ENCODE peak calls at places on chromosome 1, in five cellular contexts. One of them, this sample, is unnamed.

GRCh38 chr1:161069201-161069685 is 448 bp downstream of the ARHGAP30 start:
- DNase-seq in breast epithelium: no peak
- DNase-seq in transverse colon: no peak
- DNase-seq in HepG2: no peak
- DNase-seq in endothelial cell of umbilical vein: no peak
- DNase-seq in this sample: no peak

GRCh38 chr1:218476385-218476784 is 131.2 kb downstream of the TGFB2 start:
- DNase-seq in breast epithelium: no peak
- DNase-seq in transverse colon: no peak
- DNase-seq in HepG2: peak
- DNase-seq in endothelial cell of umbilical vein: peak
- DNase-seq in this sample: no peak

GRCh38 chr1:47231314-47232186 is 475 bp downstream of the TAL1 start:
- DNase-seq in breast epithelium: no peak
- DNase-seq in transverse colon: no peak
- DNase-seq in HepG2: no peak
- DNase-seq in endothelial cell of umbilical vein: peak
- DNase-seq in this sample: no peak

GRCh38 chr1:9242338-9242969 is 7.9 kb downstream of the H6PD start:
- DNase-seq in breast epithelium: peak
- DNase-seq in transverse colon: peak
- DNase-seq in HepG2: peak
- DNase-seq in endothelial cell of umbilical vein: no peak
- DNase-seq in this sample: peak

GRCh38 chr1:59767119-59767518 is 47.6 kb upstream of the HOOK1 start:
- DNase-seq in breast epithelium: no peak
- DNase-seq in transverse colon: no peak
- DNase-seq in HepG2: peak
- DNase-seq in endothelial cell of umbilical vein: peak
- DNase-seq in this sample: no peak

GRCh38 chr1:29122662-29122986 is 1.1 kb downstream of the TMEM200B start:
- DNase-seq in breast epithelium: peak
- DNase-seq in transverse colon: peak
- DNase-seq in HepG2: no peak
- DNase-seq in endothelial cell of umbilical vein: peak
- DNase-seq in this sample: peak

GRCh38 chr1:40984066-40984465 is 4.6 kb downstream of the CTPS1 start:
- DNase-seq in breast epithelium: no peak
- DNase-seq in transverse colon: no peak
- DNase-seq in HepG2: no peak
- DNase-seq in endothelial cell of umbilical vein: peak
- DNase-seq in this sample: no peak

GRCh38 chr1:6987940-6988339 is 202.7 kb downstream of the CAMTA1 start:
- DNase-seq in breast epithelium: no peak
- DNase-seq in transverse colon: no peak
- DNase-seq in HepG2: no peak
- DNase-seq in endothelial cell of umbilical vein: no peak
- DNase-seq in this sample: no peak

GRCh38 chr1:221013691-221014293 is 134.5 kb downstream of the HLX start:
- DNase-seq in breast epithelium: no peak
- DNase-seq in transverse colon: no peak
- DNase-seq in HepG2: no peak
- DNase-seq in endothelial cell of umbilical vein: no peak
- DNase-seq in this sample: no peak

GRCh38 chr1:240413732-240414131 is 198.2 kb downstream of the GREM2 start:
- DNase-seq in breast epithelium: no peak
- DNase-seq in transverse colon: no peak
- DNase-seq in HepG2: no peak
- DNase-seq in endothelial cell of umbilical vein: no peak
- DNase-seq in this sample: no peak

GRCh38 chr1:183244466-183244865 is 58.4 kb downstream of the LAMC2 start:
- DNase-seq in breast epithelium: no peak
- DNase-seq in transverse colon: peak
- DNase-seq in HepG2: no peak
- DNase-seq in endothelial cell of umbilical vein: no peak
- DNase-seq in this sample: peak

GRCh38 chr1:54268714-54269297 is 68.8 kb downstream of the MRPL37 start:
- DNase-seq in breast epithelium: no peak
- DNase-seq in transverse colon: no peak
- DNase-seq in HepG2: no peak
- DNase-seq in endothelial cell of umbilical vein: no peak
- DNase-seq in this sample: no peak
- TF ChIP-seq POLR2AphosphoS5 in breast epithelium: no peak
- TF ChIP-seq POLR2AphosphoS5 in transverse colon: no peak
- TF ChIP-seq POLR2AphosphoS5 in HepG2: no peak
- TF ChIP-seq POLR2AphosphoS5 in endothelial cell of umbilical vein: no peak
- TF ChIP-seq POLR2AphosphoS5 in this sample: no peak

DNA sequence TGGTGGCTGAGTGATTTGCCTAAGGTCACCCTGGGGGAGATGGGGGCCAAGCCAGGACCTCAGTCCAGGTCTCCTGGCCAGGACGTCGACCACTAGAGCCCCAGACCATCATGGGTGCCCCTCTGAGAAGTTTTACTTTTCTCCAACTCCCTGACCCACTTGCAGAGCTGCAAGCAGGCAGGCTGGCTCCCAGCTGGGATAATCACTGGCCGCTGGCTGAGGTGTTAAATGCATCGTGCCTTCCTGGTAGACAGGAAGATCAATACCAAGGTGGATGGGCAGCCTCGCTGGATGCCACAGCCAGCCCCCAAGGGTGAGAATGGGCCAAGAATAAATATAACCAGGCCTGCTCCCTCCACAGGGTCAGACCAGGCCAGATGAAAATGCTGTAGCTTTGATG is 106.2 kb downstream of the EPHB2 start:
- DNase-seq in breast epithelium: no peak
- DNase-seq in transverse colon: no peak
- DNase-seq in HepG2: no peak
- DNase-seq in endothelial cell of umbilical vein: no peak
- DNase-seq in this sample: no peak
- H3K27ac ChIP-seq in breast epithelium: no peak
- H3K27ac ChIP-seq in transverse colon: no peak
- H3K27ac ChIP-seq in HepG2: no peak
- H3K27ac ChIP-seq in endothelial cell of umbilical vein: no peak
- H3K27ac ChIP-seq in this sample: no peak

GRCh38 chr1:207825719-207826556 is 74.1 kb downstream of the CD46 start:
- DNase-seq in breast epithelium: no peak
- DNase-seq in transverse colon: peak
- DNase-seq in HepG2: peak
- DNase-seq in endothelial cell of umbilical vein: peak
- DNase-seq in this sample: peak
- TF ChIP-seq POLR2A in breast epithelium: no peak
- TF ChIP-seq POLR2A in transverse colon: peak
- TF ChIP-seq POLR2A in HepG2: no peak
- TF ChIP-seq POLR2A in endothelial cell of umbilical vein: peak
- TF ChIP-seq POLR2A in this sample: no peak

GRCh38 chr1:39969531-39970270 is 14.8 kb downstream of the MFSD2A start:
- DNase-seq in breast epithelium: no peak
- DNase-seq in transverse colon: no peak
- DNase-seq in HepG2: no peak
- DNase-seq in endothelial cell of umbilical vein: no peak
- DNase-seq in this sample: no peak

GRCh38 chr1:39971138-39971537 is 16.2 kb downstream of the MFSD2A start:
- DNase-seq in breast epithelium: no peak
- DNase-seq in transverse colon: no peak
- DNase-seq in HepG2: no peak
- DNase-seq in endothelial cell of umbilical vein: no peak
- DNase-seq in this sample: no peak

GRCh38 chr1:39970274-39970673 is 15.3 kb downstream of the MFSD2A start:
- DNase-seq in breast epithelium: no peak
- DNase-seq in transverse colon: peak
- DNase-seq in HepG2: no peak
- DNase-seq in endothelial cell of umbilical vein: no peak
- DNase-seq in this sample: no peak

GRCh38 chr1:39965051-39965450 is 10.1 kb downstream of the MFSD2A start:
- DNase-seq in breast epithelium: no peak
- DNase-seq in transverse colon: no peak
- DNase-seq in HepG2: no peak
- DNase-seq in endothelial cell of umbilical vein: no peak
- DNase-seq in this sample: no peak

GRCh38 chr1:39969048-39969447 is 14.1 kb downstream of the MFSD2A start:
- DNase-seq in breast epithelium: no peak
- DNase-seq in transverse colon: no peak
- DNase-seq in HepG2: no peak
- DNase-seq in endothelial cell of umbilical vein: no peak
- DNase-seq in this sample: no peak
- TF ChIP-seq POLR2AphosphoS5 in breast epithelium: no peak
- TF ChIP-seq POLR2AphosphoS5 in transverse colon: no peak
- TF ChIP-seq POLR2AphosphoS5 in HepG2: no peak
- TF ChIP-seq POLR2AphosphoS5 in endothelial cell of umbilical vein: no peak
- TF ChIP-seq POLR2AphosphoS5 in this sample: no peak